ENCODE peak calls at places on chromosomes 2 and 18, in nine cellular contexts. T is stimulated activated CD4-positive, alpha-beta T cell treated with anti-CD3 and anti-CD28 coated beads, Interleukin-1b, Interleukin-23, amount 100 ng/mL, for 24 hours; M is stomach; O is chondrocyte; U is activated gamma-delta T cell treated with Interleukin-2 at 50 U/mL for 16 hours; J is NCI-H1092; G is effector memory CD8-positive, alpha-beta T cell; Q is HEK293T; B is activated naive CD4-positive, alpha-beta T cell. Z is an unnamed sample.

GRCh38 chr2:24957221-24957620 is 14.5 kb downstream of the DNAJC27 start:
- DNase-seq in O (no peak), J (no peak), U (no peak), M (no peak), G (no peak), Q (no peak), T (no peak), B (no peak), Z (no peak)

GRCh38 chr2:38377501-38378258 is 607 bp upstream of the ATL2 start:
- DNase-seq in J (no peak), Q (peak), T (no peak), B (no peak), O (no peak), M (no peak), U (no peak), G (no peak), Z (no peak)

GRCh38 chr2:233919938-233920337 is 2.8 kb downstream of the TRPM8 start:
- DNase-seq in B (no peak), Q (no peak), O (no peak), G (no peak), J (no peak), M (no peak), T (no peak), U (no peak), Z (peak)

GRCh38 chr2:129178356-129178755 is 801.1 kb upstream of the RAB6C start:
- DNase-seq in O (peak), T (no peak), J (no peak), B (no peak), G (no peak), Q (no peak), U (no peak), M (no peak), Z (no peak)

GRCh38 chr2:203097735-203098134 is 83.1 kb downstream of the NBEAL1 start:
- DNase-seq in T (no peak), G (no peak), B (no peak), U (no peak), O (no peak), J (no peak), M (no peak), Q (peak), Z (no peak)

GRCh38 chr2:181683518-181684453 is 3.5 kb upstream of the NEUROD1 start:
- DNase-seq in B (no peak), G (no peak), O (peak), Q (peak), J (no peak), T (no peak), M (no peak), U (no peak), Z (no peak)

GRCh38 chr2:27390822-27391679 is 10.5 kb upstream of the ZNF513 start:
- DNase-seq in M (no peak), J (no peak), Q (no peak), T (no peak), B (no peak), O (no peak), G (no peak), U (no peak), Z (no peak)

GRCh38 chr2:161327582-161327981 is 19.4 kb downstream of the PSMD14 start:
- DNase-seq in M (no peak), Q (no peak), B (no peak), G (no peak), J (no peak), U (no peak), T (no peak), O (no peak), Z (no peak)

GRCh38 chr18:79485788-79486355 is 90.1 kb downstream of the NFATC1 start:
- DNase-seq in U (no peak), Q (no peak), O (peak), T (no peak), G (no peak), J (no peak), M (no peak), B (no peak), Z (no peak)

GRCh38 chr2:158487419-158487818 is 30.7 kb downstream of the PKP4 start:
- DNase-seq in J (no peak), G (no peak), M (no peak), B (no peak), U (no peak), Q (no peak), O (no peak), T (no peak), Z (no peak)

GRCh38 chr2:42910657-42911405 is 118.4 kb upstream of the HAAO start:
- DNase-seq in M (no peak), T (no peak), Q (no peak), U (no peak), O (no peak), B (no peak), G (no peak), J (no peak), Z (no peak)

GRCh38 chr18:6055711-6056110 is 160.4 kb upstream of the TMEM200C start:
- DNase-seq in G (no peak), B (no peak), J (no peak), O (no peak), T (no peak), M (no peak), U (no peak), Q (no peak), Z (no peak)

GRCh38 chr2:221501210-221501882 is 70.8 kb downstream of the EPHA4 start:
- DNase-seq in B (no peak), Q (no peak), U (no peak), G (no peak), O (no peak), J (no peak), T (no peak), M (no peak), Z (no peak)

GRCh38 chr2:234874347-234875046 is 77.3 kb upstream of the SH3BP4 start:
- DNase-seq in M (no peak), G (no peak), B (no peak), O (no peak), J (no peak), U (no peak), T (no peak), Q (no peak), Z (no peak)

GRCh38 chr2:8414946-8415869 is 266.6 kb upstream of the ID2 start:
- DNase-seq in T (no peak), M (no peak), O (no peak), U (no peak), G (no peak), B (no peak), Q (no peak), J (no peak), Z (no peak)

GRCh38 chr2:226760412-226761194 is 39.0 kb downstream of the IRS1 start:
- DNase-seq in Q (no peak), J (no peak), U (no peak), T (no peak), B (no peak), M (no peak), O (no peak), G (no peak), Z (no peak)

GRCh38 chr2:232103140-232103737 is 141.7 kb downstream of the DIS3L2 start:
- DNase-seq in T (no peak), Q (no peak), M (no peak), G (no peak), O (no peak), U (no peak), B (no peak), J (no peak), Z (no peak)

GRCh38 chr2:149428783-149429182 is 98.4 kb downstream of the LYPD6 start:
- DNase-seq in O (no peak), G (no peak), Q (no peak), M (no peak), U (no peak), B (no peak), T (no peak), J (no peak), Z (no peak)

GRCh38 chr2:26355038-26355995 is 8.7 kb upstream of the ADGRF3 start:
- DNase-seq in O (no peak), Q (peak), M (no peak), G (no peak), U (no peak), J (no peak), B (no peak), T (no peak), Z (no peak)

GRCh38 chr18:54260376-54261072 is 8.8 kb upstream of the POLI start:
- DNase-seq in J (no peak), Q (no peak), G (no peak), M (no peak), B (no peak), T (no peak), O (no peak), U (no peak), Z (no peak)

Z was measured in T-helper 2 cell.